ENCODE peak calls at places on chromosomes 13 and 19, in seven cellular contexts. I, F, G, H, U, K and V are unnamed samples.

GRCh38 chr13:77863037-77863630 is 55.5 kb downstream of the EDNRB start:
- DNase-seq in G (no peak), H (no peak), I (no peak), F (no peak), K (no peak), U (no peak), V (no peak)

GRCh38 chr13:29853131-29853530 is 2.7 kb upstream of the UBL3 start:
- DNase-seq in H (no peak), F (no peak), G (no peak), K (no peak), I (no peak), U (no peak), V (no peak)

GRCh38 chr19:12884627-12884925 is 2.4 kb downstream of the KLF1 start:
- DNase-seq in G (no peak), I (no peak), F (no peak), K (no peak), U (no peak), H (no peak), V (no peak)

GRCh38 chr13:73859841-73860240 is 274.4 kb downstream of the KLF12 start:
- DNase-seq in K (no peak), H (no peak), I (no peak), F (no peak), G (no peak), U (no peak), V (no peak)

GRCh38 chr19:2699413-2700142 is 2.9 kb downstream of the GNG7 start:
- DNase-seq in I (no peak), G (no peak), H (peak), K (no peak), F (no peak), U (no peak), V (no peak)

GRCh38 chr19:10516064-10516385 is 1.2 kb downstream of the S1PR5 start:
- DNase-seq in I (no peak), K (no peak), U (no peak), H (no peak), G (no peak), F (no peak), V (no peak)

GRCh38 chr19:18433735-18434398 is 4.1 kb downstream of the ISYNA1 start:
- DNase-seq in K (peak), F (no peak), G (no peak), I (peak), H (no peak), U (no peak), V (no peak)

GRCh38 chr19:46995492-46995891 is 24.1 kb upstream of the NPAS1 start:
- DNase-seq in F (no peak), U (no peak), H (no peak), K (no peak), I (no peak), G (no peak), V (no peak)

GRCh38 chr19:38565686-38566105 is 52.1 kb downstream of the MAP4K1 start:
- DNase-seq in G (no peak), U (no peak), K (no peak), F (no peak), H (no peak), I (no peak), V (no peak)

GRCh38 chr13:97945792-97946419 is 7.6 kb upstream of the IPO5 start:
- DNase-seq in F (no peak), H (no peak), G (peak), I (no peak), U (no peak), K (no peak), V (no peak)

GRCh38 chr13:65932587-65933239 is 1297.4 kb downstream of the PCDH9 start:
- DNase-seq in I (no peak), H (no peak), F (no peak), G (no peak), U (no peak), K (no peak), V (no peak)

DNA sequence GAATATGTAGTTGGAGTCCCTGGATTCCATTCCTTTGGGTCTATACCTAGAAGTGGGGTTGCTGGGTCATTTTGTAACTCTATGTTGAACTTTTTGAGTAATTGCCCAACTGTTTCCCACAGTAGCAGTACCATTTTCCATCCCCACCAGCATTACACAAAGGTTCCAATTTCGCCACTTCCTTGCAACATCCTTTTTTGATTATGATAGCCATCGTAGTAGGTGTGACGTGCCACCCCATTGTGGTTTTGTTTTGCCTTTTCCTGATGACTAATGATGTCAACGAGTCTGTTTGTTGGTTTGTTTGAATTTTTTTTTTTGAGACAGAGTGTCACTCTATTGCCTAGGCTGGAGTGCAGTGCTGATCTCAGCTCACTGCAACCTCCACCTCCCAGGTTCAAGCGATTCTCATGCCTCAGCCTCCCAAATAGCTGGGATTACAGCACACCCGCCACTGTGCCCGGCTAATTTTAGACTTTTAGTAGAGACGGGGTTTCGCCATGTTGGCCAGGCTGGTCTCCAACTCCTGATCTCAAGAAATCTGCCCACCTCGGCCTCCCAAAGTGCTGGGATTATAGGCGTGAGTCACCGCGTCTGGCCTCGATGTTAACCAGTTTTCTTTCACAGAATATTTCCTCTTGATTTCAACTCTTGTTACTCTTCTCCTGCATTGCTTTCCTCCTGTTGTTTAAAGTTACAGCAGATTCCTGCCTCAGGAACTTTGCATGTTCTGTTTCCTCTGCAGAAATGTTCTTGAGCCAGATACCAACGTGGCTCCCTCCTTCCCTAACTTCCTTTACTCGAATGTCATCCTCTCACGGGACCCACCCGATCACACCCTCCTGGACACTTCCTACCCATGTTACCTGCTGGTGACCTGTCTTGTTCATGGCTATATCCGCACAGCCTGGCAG is 3.6 kb upstream of the PEX11G start:
- DNase-seq in F (no peak), H (no peak), U (no peak), I (no peak), K (no peak), G (no peak), V (no peak)
- TF ChIP-seq CTCF in F (no peak), H (no peak), U (no peak), I (no peak), K (no peak), G (no peak), V (no peak)

DNA sequence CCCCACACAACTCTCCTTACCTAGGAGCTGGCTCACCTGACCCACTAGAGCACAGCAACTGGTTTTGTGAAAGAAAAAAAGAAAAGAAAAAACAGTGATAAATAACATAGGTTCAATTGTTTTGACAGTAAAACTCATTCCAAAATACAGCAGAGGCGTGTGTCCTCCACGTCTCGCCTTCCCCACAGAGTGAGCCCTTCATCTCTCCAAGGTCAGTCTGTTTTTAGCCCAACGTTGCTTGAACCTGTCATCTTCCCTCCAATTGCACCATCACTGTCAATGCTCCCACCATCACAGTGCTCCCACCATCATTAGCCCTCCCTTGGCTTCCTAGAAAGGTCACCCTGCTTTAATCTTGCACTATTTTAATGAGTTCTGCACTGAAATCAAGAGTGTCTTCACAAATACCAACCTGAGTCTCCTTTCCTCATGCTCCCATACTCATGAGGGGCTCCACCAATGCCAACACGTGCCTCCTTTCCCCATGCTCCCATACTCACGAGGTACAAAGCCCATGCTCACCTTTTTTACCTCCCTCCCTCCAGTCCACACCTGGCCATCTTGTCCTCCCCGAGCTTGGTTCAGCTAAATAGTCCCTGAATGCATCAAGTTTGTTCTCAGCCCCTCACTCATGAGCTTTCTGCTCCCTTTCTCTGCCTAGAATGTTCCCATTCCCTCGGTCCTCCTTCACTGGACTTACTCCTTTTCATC is 103.7 kb downstream of the IRS2 start:
- DNase-seq in G (no peak), U (no peak), I (no peak), F (no peak), K (no peak), H (no peak), V (no peak)
- TF ChIP-seq CTCF in G (no peak), U (no peak), I (no peak), F (no peak), K (no peak), H (no peak), V (no peak)

GRCh38 chr19:313169-313987 is 22.2 kb upstream of the PLPP2 start:
- DNase-seq in I (no peak), G (no peak), F (no peak), U (no peak), H (no peak), K (peak), V (no peak)

GRCh38 chr19:313988-314815 is 23.0 kb upstream of the PLPP2 start:
- DNase-seq in F (no peak), H (no peak), G (no peak), I (peak), U (no peak), K (peak), V (no peak)

GRCh38 chr19:315811-316210 is 24.6 kb upstream of the PLPP2 start:
- DNase-seq in H (no peak), F (no peak), U (no peak), K (no peak), G (no peak), I (no peak), V (no peak)

GRCh38 chr19:318509-318774 is 26.2 kb downstream of the MIER2 start:
- DNase-seq in U (no peak), I (no peak), K (no peak), G (no peak), H (no peak), F (no peak), V (no peak)

DNA sequence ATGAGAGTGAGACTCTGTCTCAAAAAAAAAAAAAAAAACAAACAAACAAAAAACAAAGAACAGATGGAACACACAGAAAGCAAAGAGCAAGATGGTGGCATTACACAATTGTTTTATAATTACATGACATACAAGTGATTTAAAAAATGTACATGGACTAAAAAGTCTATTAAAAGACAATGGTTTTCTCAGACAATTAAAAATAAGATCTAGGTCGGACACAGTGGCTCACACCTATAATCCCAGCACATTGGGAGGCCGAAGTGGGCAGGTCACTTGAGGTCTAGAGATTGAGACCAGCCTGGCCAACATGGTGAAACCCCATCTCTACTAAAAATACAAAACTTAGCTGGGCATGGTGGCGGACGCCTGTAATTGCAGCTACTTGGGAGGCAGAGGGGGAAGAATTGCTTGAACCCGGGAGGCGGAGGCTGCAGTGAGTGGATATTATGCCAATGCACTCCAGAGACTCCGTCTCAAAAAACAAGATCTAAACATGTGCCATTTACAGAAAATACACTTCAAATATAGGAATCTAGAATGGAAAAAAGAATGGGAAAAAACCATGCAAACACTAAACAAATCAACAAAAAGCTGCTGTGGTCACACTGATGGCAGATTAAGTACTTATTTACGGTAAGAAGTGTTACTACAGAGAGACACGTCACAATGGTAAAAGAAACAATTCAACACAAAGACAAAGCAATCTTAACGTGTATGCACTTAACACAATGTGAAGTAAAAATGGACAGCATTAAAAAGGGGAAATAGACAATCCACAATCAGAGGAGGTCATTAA is 26.7 kb downstream of the MIER2 start:
- DNase-seq in K (no peak), G (no peak), F (no peak), I (no peak), U (no peak), H (no peak), V (no peak)
- TF ChIP-seq CTCF in K (no peak), G (peak), F (no peak), I (no peak), U (no peak), H (no peak), V (no peak)

DNA sequence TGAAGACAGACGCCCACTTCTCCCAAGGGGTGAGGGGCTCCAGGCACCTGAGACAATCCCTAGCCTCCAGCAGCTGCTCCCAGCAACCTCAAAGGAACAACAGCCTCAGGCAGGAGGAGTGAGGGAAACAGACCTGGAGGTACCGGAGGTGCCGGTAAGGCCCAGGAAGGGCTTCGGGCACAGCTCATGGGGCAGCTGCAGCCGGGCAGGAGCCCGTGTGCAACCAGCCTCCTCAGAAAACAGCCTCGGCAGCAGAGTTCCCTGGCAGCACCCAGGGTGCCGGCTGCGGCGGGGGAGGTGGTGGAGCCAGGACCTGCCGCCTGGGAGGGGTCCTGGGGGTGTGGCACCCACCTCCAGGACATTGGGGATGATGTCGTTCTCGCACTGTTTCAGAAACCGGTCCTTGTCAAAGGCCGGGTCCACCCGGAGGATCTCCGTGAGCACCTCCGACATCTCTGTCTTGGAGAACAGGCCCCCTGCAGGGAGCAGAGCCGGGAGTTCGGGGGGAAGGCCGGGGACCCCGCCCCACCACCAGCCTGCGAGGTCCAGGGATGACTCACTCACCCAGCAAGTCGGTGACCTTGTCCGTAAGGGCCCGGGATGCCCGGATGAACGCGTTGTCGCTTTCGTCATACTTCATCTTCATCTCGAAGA is 6.5 kb upstream of the CTXN1 start:
- DNase-seq in K (peak), U (no peak), G (no peak), H (no peak), F (no peak), I (no peak), V (no peak)
- TF ChIP-seq CTCF in K (no peak), U (no peak), G (no peak), H (no peak), F (no peak), I (no peak), V (no peak)